ENCODE peak calls at places on chromosome 11, in six cellular contexts. One of them, this sample, is unnamed.

GRCh38 chr11:26072612-26073011 is 259.3 kb upstream of the ANO3 start:
- DNase-seq in aorta: no peak
- DNase-seq in ACHN: no peak
- DNase-seq in EL: no peak
- DNase-seq in stimulated activated CD4-positive, alpha-beta T cell treated with anti-CD3 and anti-CD28 coated beads, Interleukin-12 subunit alpha, Interleukin-12 subunit beta, amount 100 ng/mL, for 24 hours: no peak
- DNase-seq in activated T-cell treated with anti-CD3 and anti-CD28 coated beads for 4 hours: no peak
- DNase-seq in this sample: no peak

GRCh38 chr11:102592634-102593581 is 32.2 kb downstream of the MMP20 start:
- DNase-seq in aorta: no peak
- DNase-seq in ACHN: peak; percentile 45
- DNase-seq in EL: peak; percentile 36
- DNase-seq in stimulated activated CD4-positive, alpha-beta T cell treated with anti-CD3 and anti-CD28 coated beads, Interleukin-12 subunit alpha, Interleukin-12 subunit beta, amount 100 ng/mL, for 24 hours: no peak
- DNase-seq in activated T-cell treated with anti-CD3 and anti-CD28 coated beads for 4 hours: no peak
- DNase-seq in this sample: no peak

GRCh38 chr11:10654211-10655150 is 39.1 kb downstream of the IRAG1 start:
- DNase-seq in aorta: no peak
- DNase-seq in ACHN: peak; percentile 48
- DNase-seq in EL: peak; percentile 56
- DNase-seq in stimulated activated CD4-positive, alpha-beta T cell treated with anti-CD3 and anti-CD28 coated beads, Interleukin-12 subunit alpha, Interleukin-12 subunit beta, amount 100 ng/mL, for 24 hours: no peak
- DNase-seq in activated T-cell treated with anti-CD3 and anti-CD28 coated beads for 4 hours: peak; percentile 7
- DNase-seq in this sample: no peak

GRCh38 chr11:130511765-130512164 is 63.3 kb downstream of the ADAMTS15 start:
- DNase-seq in aorta: no peak
- DNase-seq in ACHN: no peak
- DNase-seq in EL: no peak
- DNase-seq in stimulated activated CD4-positive, alpha-beta T cell treated with anti-CD3 and anti-CD28 coated beads, Interleukin-12 subunit alpha, Interleukin-12 subunit beta, amount 100 ng/mL, for 24 hours: no peak
- DNase-seq in activated T-cell treated with anti-CD3 and anti-CD28 coated beads for 4 hours: no peak
- DNase-seq in this sample: no peak

GRCh38 chr11:120744016-120744994 is 232.8 kb downstream of the GRIK4 start:
- DNase-seq in aorta: no peak
- DNase-seq in ACHN: no peak
- DNase-seq in EL: no peak
- DNase-seq in stimulated activated CD4-positive, alpha-beta T cell treated with anti-CD3 and anti-CD28 coated beads, Interleukin-12 subunit alpha, Interleukin-12 subunit beta, amount 100 ng/mL, for 24 hours: no peak
- DNase-seq in activated T-cell treated with anti-CD3 and anti-CD28 coated beads for 4 hours: no peak
- DNase-seq in this sample: no peak

GRCh38 chr11:115930276-115930675 is 426.1 kb upstream of the CADM1 start:
- DNase-seq in aorta: no peak
- DNase-seq in ACHN: no peak
- DNase-seq in EL: no peak
- DNase-seq in stimulated activated CD4-positive, alpha-beta T cell treated with anti-CD3 and anti-CD28 coated beads, Interleukin-12 subunit alpha, Interleukin-12 subunit beta, amount 100 ng/mL, for 24 hours: no peak
- DNase-seq in activated T-cell treated with anti-CD3 and anti-CD28 coated beads for 4 hours: no peak
- DNase-seq in this sample: no peak

GRCh38 chr11:73988227-73988626 is 5.6 kb upstream of the UCP2 start:
- DNase-seq in aorta: no peak
- DNase-seq in ACHN: no peak
- DNase-seq in EL: no peak
- DNase-seq in stimulated activated CD4-positive, alpha-beta T cell treated with anti-CD3 and anti-CD28 coated beads, Interleukin-12 subunit alpha, Interleukin-12 subunit beta, amount 100 ng/mL, for 24 hours: no peak
- DNase-seq in activated T-cell treated with anti-CD3 and anti-CD28 coated beads for 4 hours: no peak
- DNase-seq in this sample: no peak

GRCh38 chr11:8814923-8815240 is 96.1 kb upstream of the AKIP1 start:
- DNase-seq in aorta: no peak
- DNase-seq in ACHN: no peak
- DNase-seq in EL: peak; percentile 69
- DNase-seq in stimulated activated CD4-positive, alpha-beta T cell treated with anti-CD3 and anti-CD28 coated beads, Interleukin-12 subunit alpha, Interleukin-12 subunit beta, amount 100 ng/mL, for 24 hours: no peak
- DNase-seq in activated T-cell treated with anti-CD3 and anti-CD28 coated beads for 4 hours: no peak
- DNase-seq in this sample: no peak

GRCh38 chr11:61532136-61533038 is 23.8 kb downstream of the LRRC10B start:
- DNase-seq in aorta: no peak
- DNase-seq in ACHN: peak; percentile 52
- DNase-seq in EL: peak; percentile 32
- DNase-seq in stimulated activated CD4-positive, alpha-beta T cell treated with anti-CD3 and anti-CD28 coated beads, Interleukin-12 subunit alpha, Interleukin-12 subunit beta, amount 100 ng/mL, for 24 hours: peak; percentile 6
- DNase-seq in activated T-cell treated with anti-CD3 and anti-CD28 coated beads for 4 hours: peak; percentile 27
- DNase-seq in this sample: peak; percentile 72

GRCh38 chr11:57515332-57516060 is at the start of gene SLC43A1:
- DNase-seq in aorta: peak; percentile 87
- DNase-seq in ACHN: no peak
- DNase-seq in EL: peak; percentile 60
- DNase-seq in stimulated activated CD4-positive, alpha-beta T cell treated with anti-CD3 and anti-CD28 coated beads, Interleukin-12 subunit alpha, Interleukin-12 subunit beta, amount 100 ng/mL, for 24 hours: peak; percentile 6
- DNase-seq in activated T-cell treated with anti-CD3 and anti-CD28 coated beads for 4 hours: peak; percentile 24
- DNase-seq in this sample: peak; percentile 71

GRCh38 chr11:128653828-128654231 is 40.0 kb upstream of the FLI1 start:
- DNase-seq in aorta: no peak
- DNase-seq in ACHN: no peak
- DNase-seq in EL: peak; percentile 45
- DNase-seq in stimulated activated CD4-positive, alpha-beta T cell treated with anti-CD3 and anti-CD28 coated beads, Interleukin-12 subunit alpha, Interleukin-12 subunit beta, amount 100 ng/mL, for 24 hours: no peak
- DNase-seq in activated T-cell treated with anti-CD3 and anti-CD28 coated beads for 4 hours: no peak
- DNase-seq in this sample: peak; percentile 46

GRCh38 chr11:82996966-82997606 is 74.6 kb downstream of the RAB30 start:
- DNase-seq in aorta: no peak
- DNase-seq in ACHN: no peak
- DNase-seq in EL: no peak
- DNase-seq in stimulated activated CD4-positive, alpha-beta T cell treated with anti-CD3 and anti-CD28 coated beads, Interleukin-12 subunit alpha, Interleukin-12 subunit beta, amount 100 ng/mL, for 24 hours: no peak
- DNase-seq in activated T-cell treated with anti-CD3 and anti-CD28 coated beads for 4 hours: no peak
- DNase-seq in this sample: peak; percentile 57

GRCh38 chr11:61126266-61126665 is 24.0 kb downstream of the CD5 start:
- DNase-seq in aorta: no peak
- DNase-seq in ACHN: no peak
- DNase-seq in EL: no peak
- DNase-seq in stimulated activated CD4-positive, alpha-beta T cell treated with anti-CD3 and anti-CD28 coated beads, Interleukin-12 subunit alpha, Interleukin-12 subunit beta, amount 100 ng/mL, for 24 hours: no peak
- DNase-seq in activated T-cell treated with anti-CD3 and anti-CD28 coated beads for 4 hours: no peak
- DNase-seq in this sample: no peak

This sample was measured in mucosa of descending colon.